ENCODE peak calls at places on chromosomes 11 and 22, in four cellular contexts. One of them, this sample, is unnamed. For H3K36me3 and H3K4me1, the result is how much of the 10 kb centered on the place peaks cover.

GRCh38 chr11:62572431-62572830 is 1.3 kb downstream of the EEF1G start:
- DNase-seq in spleen: peak
- DNase-seq in astrocyte: no peak
- DNase-seq in right lobe of liver: peak
- DNase-seq in this sample: no peak

GRCh38 chr22:17634696-17635095 is 3.9 kb upstream of the BCL2L13 start:
- DNase-seq in spleen: no peak
- DNase-seq in right lobe of liver: no peak
- DNase-seq in astrocyte: no peak
- DNase-seq in this sample: no peak

GRCh38 chr11:46290598-46291309 is 13.3 kb downstream of the CREB3L1 start:
- DNase-seq in astrocyte: peak
- DNase-seq in spleen: no peak
- DNase-seq in right lobe of liver: no peak
- DNase-seq in this sample: peak

GRCh38 chr22:44172370-44173108 is 8.2 kb upstream of the PARVG start:
- DNase-seq in right lobe of liver: peak
- DNase-seq in spleen: peak
- DNase-seq in astrocyte: no peak
- DNase-seq in this sample: peak

GRCh38 chr11:91926967-91927366 is 297.7 kb upstream of the FAT3 start:
- DNase-seq in astrocyte: no peak
- DNase-seq in spleen: no peak
- DNase-seq in right lobe of liver: no peak
- DNase-seq in this sample: no peak

GRCh38 chr22:47352920-47353700 is 590.7 kb downstream of the TBC1D22A start:
- DNase-seq in right lobe of liver: peak
- DNase-seq in spleen: peak
- DNase-seq in astrocyte: no peak
- DNase-seq in this sample: no peak

GRCh38 chr11:80970016-80970516 is 1529.2 kb upstream of the TENM4 start:
- DNase-seq in right lobe of liver: no peak
- DNase-seq in astrocyte: no peak
- DNase-seq in spleen: no peak
- DNase-seq in this sample: no peak

GRCh38 chr22:47561766-47562165 is 799.3 kb downstream of the TBC1D22A start:
- DNase-seq in astrocyte: no peak
- DNase-seq in right lobe of liver: no peak
- DNase-seq in spleen: no peak
- DNase-seq in this sample: no peak

GRCh38 chr22:33380789-33381530 is 322.8 kb upstream of the SYN3 start:
- DNase-seq in right lobe of liver: no peak
- DNase-seq in astrocyte: peak
- DNase-seq in spleen: no peak
- DNase-seq in this sample: no peak

GRCh38 chr11:117187007-117187406 is 8.5 kb downstream of the SIDT2 start:
- DNase-seq in spleen: no peak
- DNase-seq in astrocyte: no peak
- DNase-seq in right lobe of liver: peak
- DNase-seq in this sample: no peak

GRCh38 chr11:64608260-64608538 is 17.2 kb downstream of the SLC22A12 start:
- DNase-seq in right lobe of liver: no peak
- DNase-seq in astrocyte: no peak
- DNase-seq in spleen: no peak
- DNase-seq in this sample: no peak

GRCh38 chr11:6438979-6439571 is 1.7 kb downstream of the HPX start:
- DNase-seq in spleen: no peak
- DNase-seq in right lobe of liver: no peak
- DNase-seq in astrocyte: peak
- DNase-seq in this sample: no peak

GRCh38 chr22:39453765-39454378 is 2.9 kb upstream of the MGAT3 start:
- DNase-seq in spleen: no peak
- DNase-seq in right lobe of liver: no peak
- DNase-seq in astrocyte: no peak
- DNase-seq in this sample: no peak

GRCh38 chr22:32000171-32000570 is 42.9 kb upstream of the SLC5A1 start:
- DNase-seq in right lobe of liver: no peak
- DNase-seq in spleen: no peak
- DNase-seq in astrocyte: no peak
- DNase-seq in this sample: no peak

GRCh38 chr11:1913271-1914060 is 6.0 kb upstream of the TNNT3 start:
- DNase-seq in right lobe of liver: no peak
- DNase-seq in astrocyte: no peak
- DNase-seq in spleen: no peak
- DNase-seq in this sample: no peak

GRCh38 chr11:62889484-62890437 is 9.1 kb downstream of the SLC3A2 start:
- DNase-seq in astrocyte: no peak
- DNase-seq in spleen: no peak
- DNase-seq in right lobe of liver: no peak
- DNase-seq in this sample: no peak

GRCh38 chr11:30984442-30984816 is 385.1 kb downstream of the DCDC1 start:
- DNase-seq in astrocyte: peak
- DNase-seq in spleen: no peak
- DNase-seq in right lobe of liver: no peak
- DNase-seq in this sample: no peak

GRCh38 chr11:70103256-70103975 is 25.3 kb downstream of the ANO1 start:
- DNase-seq in astrocyte: no peak
- DNase-seq in right lobe of liver: no peak
- DNase-seq in spleen: no peak
- DNase-seq in this sample: no peak

GRCh38 chr11:126152586-126152985 is 58.9 kb downstream of the RPUSD4 start:
- DNase-seq in astrocyte: no peak
- DNase-seq in right lobe of liver: no peak
- DNase-seq in spleen: no peak
- DNase-seq in this sample: no peak

GRCh38 chr11:77690649-77691048 is 53.1 kb upstream of the CLNS1A start:
- DNase-seq in right lobe of liver: no peak
- DNase-seq in spleen: no peak
- DNase-seq in astrocyte: no peak
- DNase-seq in this sample: no peak
- H3K36me3 ChIP-seq in right lobe of liver: under half
- H3K36me3 ChIP-seq in spleen: half or more
- H3K36me3 ChIP-seq in astrocyte: under half
- H3K36me3 ChIP-seq in this sample: half or more

GRCh38 chr22:19882446-19883381 is 28.0 kb upstream of the GNB1L start:
- DNase-seq in right lobe of liver: peak
- DNase-seq in spleen: peak
- DNase-seq in astrocyte: no peak
- DNase-seq in this sample: peak
- H3K4me1 ChIP-seq in right lobe of liver: under half
- H3K4me1 ChIP-seq in spleen: under half
- H3K4me1 ChIP-seq in astrocyte: under half
- H3K4me1 ChIP-seq in this sample: under half

GRCh38 chr11:65636810-65637557 is 917 bp upstream of the SIPA1 start:
- DNase-seq in spleen: peak
- DNase-seq in astrocyte: no peak
- DNase-seq in right lobe of liver: no peak
- DNase-seq in this sample: no peak
- H3K36me3 ChIP-seq in spleen: half or more
- H3K36me3 ChIP-seq in astrocyte: under half
- H3K36me3 ChIP-seq in right lobe of liver: under half
- H3K36me3 ChIP-seq in this sample: under half

GRCh38 chr22:45908961-45909360 is 68.0 kb downstream of the WNT7B start:
- DNase-seq in astrocyte: no peak
- DNase-seq in spleen: no peak
- DNase-seq in right lobe of liver: no peak
- DNase-seq in this sample: no peak
- H3K4me1 ChIP-seq in astrocyte: under half
- H3K4me1 ChIP-seq in spleen: under half
- H3K4me1 ChIP-seq in right lobe of liver: under half
- H3K4me1 ChIP-seq in this sample: under half

GRCh38 chr22:42633013-42633412 is 7.4 kb downstream of the ATP5MGL start:
- DNase-seq in spleen: no peak
- DNase-seq in right lobe of liver: no peak
- DNase-seq in astrocyte: no peak
- DNase-seq in this sample: no peak

GRCh38 chr22:42630901-42631602 is 9.3 kb downstream of the ATP5MGL start:
- DNase-seq in right lobe of liver: no peak
- DNase-seq in spleen: peak
- DNase-seq in astrocyte: no peak
- DNase-seq in this sample: no peak

GRCh38 chr22:42632096-42632495 is 8.3 kb downstream of the ATP5MGL start:
- DNase-seq in right lobe of liver: no peak
- DNase-seq in spleen: no peak
- DNase-seq in astrocyte: no peak
- DNase-seq in this sample: no peak

GRCh38 chr22:42627981-42628380 is 12.4 kb downstream of the ATP5MGL start:
- DNase-seq in right lobe of liver: no peak
- DNase-seq in astrocyte: no peak
- DNase-seq in spleen: peak
- DNase-seq in this sample: no peak

DNA sequence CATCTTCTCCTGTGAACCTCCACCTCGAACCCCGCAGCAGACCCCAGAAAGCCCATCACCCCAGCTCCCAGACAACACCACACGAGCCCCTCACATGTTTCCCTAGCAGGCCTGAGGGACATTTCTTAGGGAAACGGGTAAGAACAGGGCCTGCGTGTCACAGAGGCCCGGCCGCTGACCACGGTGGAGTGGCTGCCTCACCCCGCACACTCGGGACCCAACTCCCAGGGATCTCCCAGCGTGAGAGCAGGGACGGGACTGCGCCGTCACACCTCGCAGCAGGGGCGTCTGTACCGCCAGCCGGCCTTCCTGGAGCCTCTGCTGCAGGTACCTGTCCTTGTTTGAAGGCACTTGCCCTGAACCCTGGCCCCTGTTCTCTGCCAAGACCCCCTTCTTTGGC is 10.2 kb downstream of the ATP5MGL start:
- DNase-seq in astrocyte: no peak
- DNase-seq in spleen: peak
- DNase-seq in right lobe of liver: no peak
- DNase-seq in this sample: no peak
- H3K36me3 ChIP-seq in astrocyte: under half
- H3K36me3 ChIP-seq in spleen: half or more
- H3K36me3 ChIP-seq in right lobe of liver: under half
- H3K36me3 ChIP-seq in this sample: half or more

DNA sequence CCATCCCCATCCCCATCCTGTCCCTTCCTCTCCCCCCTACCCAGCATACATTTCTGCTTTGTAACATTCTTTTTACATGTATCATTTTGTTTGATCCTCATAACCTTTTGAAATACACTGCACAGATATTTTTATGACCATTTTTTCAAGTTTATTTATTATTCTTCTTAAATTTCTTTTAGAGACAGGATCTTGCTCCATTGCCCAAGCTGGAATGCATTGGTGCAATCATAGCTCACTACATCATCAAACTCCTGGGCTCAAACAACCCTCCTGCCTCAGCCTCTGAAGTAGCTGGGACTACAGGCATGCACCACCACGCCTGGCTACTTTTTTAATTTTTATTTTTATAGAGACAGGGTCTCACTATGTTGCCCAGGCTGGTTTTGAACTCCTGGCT is 99.4 kb upstream of the AKIP1 start:
- DNase-seq in astrocyte: no peak
- DNase-seq in right lobe of liver: no peak
- DNase-seq in spleen: no peak
- DNase-seq in this sample: no peak
- H3K4me1 ChIP-seq in astrocyte: half or more
- H3K4me1 ChIP-seq in right lobe of liver: under half
- H3K4me1 ChIP-seq in spleen: under half
- H3K4me1 ChIP-seq in this sample: half or more